ENCODE peak calls at places on chromosomes 6 and 20, in four cellular contexts. N, I, L and X are unnamed samples.

GRCh38 chr6:159151266-159151855 is 17.8 kb upstream of the FNDC1 start:
- DNase-seq in N (no peak), I (no peak), L (peak), X (peak)

GRCh38 chr6:139588076-139588639 is 213.7 kb upstream of the CITED2 start:
- DNase-seq in N (no peak), I (no peak), L (peak), X (no peak)

GRCh38 chr6:117840541-117840983 is 66.5 kb upstream of the SLC35F1 start:
- DNase-seq in N (no peak), I (no peak), L (peak), X (peak)

GRCh38 chr20:20786428-20786827 is 74.0 kb upstream of the RALGAPA2 start:
- DNase-seq in N (no peak), I (no peak), L (no peak), X (peak)

GRCh38 chr6:17088091-17088611 is 13.7 kb upstream of the STMND1 start:
- DNase-seq in N (no peak), I (no peak), L (no peak), X (no peak)

GRCh38 chr20:21183722-21184121 is 57.8 kb downstream of the KIZ start:
- DNase-seq in N (no peak), I (no peak), L (no peak), X (no peak)

GRCh38 chr20:5080384-5080877 is 39.3 kb downstream of the PCNA start:
- DNase-seq in N (peak), I (no peak), L (no peak), X (peak)

GRCh38 chr6:3001773-3002293 is 2.1 kb downstream of the NQO2 start:
- DNase-seq in N (no peak), I (no peak), L (peak), X (peak)

GRCh38 chr20:10642859-10643559 is 30.8 kb downstream of the JAG1 start:
- DNase-seq in N (no peak), I (no peak), L (no peak), X (no peak)

GRCh38 chr6:169158750-169159149 is 94.9 kb downstream of the THBS2 start:
- DNase-seq in N (no peak), I (no peak), L (no peak), X (no peak)

GRCh38 chr20:2755451-2756055 is 44.9 kb downstream of the CPXM1 start:
- DNase-seq in N (no peak), I (no peak), L (no peak), X (no peak)

GRCh38 chr20:32982617-32983458 is 21.4 kb downstream of the SUN5 start:
- DNase-seq in N (no peak), I (no peak), L (no peak), X (no peak)

GRCh38 chr20:2800590-2801458 is at the start of gene CPXM1:
- DNase-seq in N (no peak), I (no peak), L (peak), X (peak)

GRCh38 chr6:145289573-145289972 is 445.7 kb downstream of the EPM2A start:
- DNase-seq in N (no peak), I (no peak), L (no peak), X (no peak)
- TF ChIP-seq SPI1 in N (no peak), I (no peak), L (no peak), X (no peak)

GRCh38 chr20:31705598-31706597 is 16.8 kb downstream of the BCL2L1 start:
- DNase-seq in N (no peak), I (no peak), L (no peak), X (peak)
- TF ChIP-seq SPI1 in N (peak), I (peak), L (no peak), X (no peak)

DNA sequence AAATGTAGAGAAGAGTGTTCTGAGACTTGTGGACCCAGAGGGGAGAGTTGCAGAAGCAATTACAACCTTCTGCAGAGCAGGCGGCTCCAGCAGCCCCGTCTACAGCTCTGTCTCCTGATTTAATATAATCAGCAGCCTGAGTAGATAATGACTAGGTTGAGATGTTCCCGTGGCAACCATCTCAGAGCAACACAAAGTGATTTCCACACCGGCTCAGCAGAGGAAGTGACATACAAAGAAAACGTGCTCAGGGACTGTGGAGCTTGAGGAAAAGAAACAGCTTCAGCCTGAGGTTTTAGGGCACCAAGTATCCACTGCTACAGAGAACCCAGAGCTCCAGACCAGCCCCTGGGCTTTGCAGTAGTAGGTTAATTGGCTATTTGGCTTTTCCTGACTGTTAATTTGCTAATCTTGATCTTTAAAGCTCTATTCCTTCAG is 136.4 kb downstream of the MTFR2 start:
- DNase-seq in N (no peak), I (no peak), L (no peak), X (no peak)
- TF ChIP-seq SPI1 in N (no peak), I (no peak), L (peak), X (peak)

GRCh38 chr6:146990284-146990683 is 213.9 kb upstream of the STXBP5 start:
- DNase-seq in N (no peak), I (no peak), L (no peak), X (no peak)
- TF ChIP-seq SPI1 in N (no peak), I (no peak), L (no peak), X (no peak)

GRCh38 chr6:42727627-42728026 is 5.2 kb upstream of the PRPH2 start:
- DNase-seq in N (no peak), I (no peak), L (no peak), X (no peak)

GRCh38 chr6:42727084-42727601 is 4.7 kb upstream of the PRPH2 start:
- DNase-seq in N (no peak), I (no peak), L (no peak), X (no peak)

GRCh38 chr6:42724825-42725224 is 2.4 kb upstream of the PRPH2 start:
- DNase-seq in N (no peak), I (no peak), L (no peak), X (no peak)

GRCh38 chr6:42726485-42727083 is 4.2 kb upstream of the PRPH2 start:
- DNase-seq in N (peak), I (peak), L (peak), X (peak)

DNA sequence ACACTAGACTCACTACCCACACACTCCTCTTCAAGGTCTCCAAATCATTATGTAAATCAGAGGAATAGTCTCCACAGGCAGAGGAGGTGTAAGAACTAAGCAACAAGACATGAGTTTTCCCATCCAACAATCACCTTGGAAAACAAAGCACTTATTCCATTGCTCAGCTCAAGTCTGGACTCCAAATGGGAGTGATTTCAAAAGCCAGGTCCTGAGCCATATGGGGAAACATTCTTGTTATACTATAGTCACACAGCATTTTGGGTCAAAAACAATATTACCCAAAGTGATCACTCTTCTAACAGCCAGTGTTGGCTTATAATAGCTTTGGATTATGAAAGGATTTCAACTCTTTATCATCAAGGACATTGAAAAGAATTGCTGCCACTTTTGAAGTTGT is 3.6 kb upstream of the PRPH2 start:
- DNase-seq in N (no peak), I (no peak), L (no peak), X (no peak)
- TF ChIP-seq SPI1 in N (no peak), I (no peak), L (no peak), X (no peak)

DNA sequence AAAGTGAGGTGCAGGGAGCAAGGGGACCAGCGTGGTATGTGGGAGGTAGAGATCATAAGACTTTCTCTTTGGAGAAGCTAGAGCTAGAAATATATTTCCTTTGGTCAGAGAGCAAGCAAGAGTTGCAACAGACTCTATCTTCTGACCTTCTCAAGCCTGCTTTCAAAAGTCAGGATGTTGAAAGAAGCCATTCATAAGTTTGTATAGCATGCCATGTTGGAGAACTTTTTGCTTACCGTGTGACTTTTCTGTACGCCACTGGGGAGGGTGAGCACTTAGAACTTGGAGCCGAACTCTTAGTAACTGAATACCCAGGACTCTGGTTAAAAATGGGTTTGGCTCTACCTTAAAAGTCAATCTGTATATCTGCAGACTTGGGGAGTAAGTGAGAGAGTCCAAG is 30.5 kb downstream of the ISM1 start:
- DNase-seq in N (no peak), I (no peak), L (no peak), X (no peak)
- TF ChIP-seq SPI1 in N (no peak), I (no peak), L (no peak), X (no peak)

DNA sequence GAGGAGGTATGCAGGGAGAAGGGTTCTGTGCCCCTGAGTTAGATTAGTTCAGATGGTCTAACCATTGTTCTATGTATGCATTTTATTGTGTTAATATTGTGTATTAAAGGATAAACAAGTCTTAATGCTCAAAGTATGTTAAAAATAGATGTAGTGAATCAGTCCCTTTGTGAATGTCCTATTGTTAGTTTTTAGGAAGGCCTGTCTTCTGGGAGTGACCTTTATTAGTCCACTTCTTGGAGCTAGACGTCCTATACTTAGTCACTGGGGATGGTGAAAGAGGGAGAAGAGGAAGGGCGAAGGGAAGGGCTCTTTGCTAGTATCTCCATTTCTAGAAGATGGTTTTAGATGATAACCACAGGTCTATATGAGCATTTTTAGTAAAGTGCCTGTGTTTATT is 12.3 kb upstream of the HMGN4 start:
- DNase-seq in N (no peak), I (no peak), L (no peak), X (no peak)
- TF ChIP-seq SPI1 in N (no peak), I (no peak), L (no peak), X (no peak)

DNA sequence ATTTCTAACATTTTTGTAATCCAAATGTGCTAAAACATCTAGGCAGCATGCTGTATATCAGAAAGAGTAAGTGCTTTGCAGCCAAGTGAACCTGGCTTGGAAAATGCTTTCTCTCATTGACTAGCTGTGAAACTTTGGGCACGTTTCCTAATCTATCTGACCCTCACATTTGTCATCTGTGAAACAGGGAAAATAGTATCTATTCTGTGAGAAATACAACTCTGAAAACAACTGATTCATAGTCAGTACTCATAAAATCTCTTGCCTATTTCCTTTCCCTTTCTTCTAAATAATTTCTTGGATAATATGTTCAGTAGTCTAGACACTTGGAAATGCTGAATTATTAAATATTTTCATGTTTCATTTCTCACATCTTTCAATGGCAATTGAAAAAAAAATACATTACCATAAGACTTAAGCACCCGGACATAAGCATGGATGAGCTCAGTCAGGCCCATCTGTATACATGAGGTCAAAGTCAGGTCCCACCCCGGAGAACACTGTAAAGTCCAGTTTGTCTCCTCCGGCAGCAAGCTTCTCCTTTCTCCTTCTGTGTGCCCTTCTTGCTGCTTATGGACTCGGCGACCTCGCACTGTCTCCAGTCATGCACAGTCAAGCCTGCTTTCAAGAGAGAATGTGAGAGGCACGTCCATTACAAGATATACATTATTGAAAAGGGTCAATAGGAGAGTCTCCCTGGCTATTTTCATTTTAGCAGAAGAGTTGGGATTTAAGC is 455.0 kb upstream of the SOX4 start:
- DNase-seq in N (no peak), I (no peak), L (no peak), X (no peak)
- TF ChIP-seq SPI1 in N (no peak), I (no peak), L (no peak), X (no peak)